ENCODE peak calls at places on chromosomes 4 and X, in nine cellular contexts. Q, I, S, E, O, W, B, P and N are unnamed samples. For H3K27me3, the result is how much of the 10 kb centered on the place peaks cover.

GRCh38 chr4:183408791-183409190 is 35.6 kb upstream of the CDKN2AIP start:
- DNase-seq in Q (peak), I (no peak), S (no peak), E (no peak), O (no peak), W (no peak), B (no peak), P (no peak), N (no peak)

GRCh38 chr4:177214935-177215334 is 94.7 kb upstream of the NEIL3 start:
- DNase-seq in Q (no peak), I (no peak), S (no peak), E (no peak), O (peak), W (no peak), B (no peak), P (no peak), N (no peak)

GRCh38 chr4:123349401-123350190 is 47.0 kb upstream of the SPRY1 start:
- DNase-seq in Q (no peak), I (no peak), S (no peak), E (no peak), O (no peak), W (peak), B (no peak), P (no peak), N (no peak)

GRCh38 chr4:31084806-31085416 is 364.7 kb downstream of the PCDH7 start:
- DNase-seq in Q (no peak), I (no peak), S (no peak), E (no peak), O (no peak), W (no peak), B (peak), P (no peak), N (no peak)

GRCh38 chr4:147480891-147481576 is at the start of gene EDNRA:
- DNase-seq in Q (no peak), I (no peak), S (no peak), E (peak), O (peak), W (peak), B (peak), P (no peak), N (no peak)

GRCh38 chrX:66579219-66579618 is 59.7 kb downstream of the EDA2R start:
- DNase-seq in Q (no peak), I (no peak), S (no peak), E (no peak), O (no peak), W (no peak), B (no peak), P (no peak), N (no peak)

GRCh38 chr4:37879365-37879764 is 11.5 kb upstream of the TBC1D1 start:
- DNase-seq in Q (no peak), I (no peak), S (no peak), E (no peak), O (no peak), W (no peak), B (no peak), P (no peak), N (no peak)

GRCh38 chrX:153381684-153382532 is 19.2 kb downstream of the PNMA6E start:
- DNase-seq in Q (no peak), I (peak), S (no peak), E (no peak), O (peak), W (peak), B (no peak), P (no peak), N (no peak)

GRCh38 chrX:111100191-111100590 is 4.2 kb downstream of the PAK3 start:
- DNase-seq in Q (peak), I (peak), S (peak), E (peak), O (no peak), W (peak), B (no peak), P (no peak), N (no peak)

GRCh38 chrX:2324116-2324515 is 176.7 kb downstream of the DHRSX start:
- DNase-seq in Q (no peak), I (no peak), S (no peak), E (no peak), O (no peak), W (no peak), B (no peak), P (no peak), N (no peak)

GRCh38 chr4:53852343-53852742 is 212.1 kb downstream of the CHIC2 start:
- DNase-seq in Q (no peak), I (no peak), S (no peak), E (no peak), O (no peak), W (peak), B (no peak), P (no peak), N (no peak)

GRCh38 chrX:152915541-152916241 is 17.8 kb downstream of the ZNF185 start:
- DNase-seq in Q (no peak), I (no peak), S (peak), E (peak), O (peak), W (peak), B (no peak), P (no peak), N (no peak)

GRCh38 chr4:3299122-3299521 is 6.3 kb downstream of the RGS12 start:
- DNase-seq in Q (no peak), I (no peak), S (no peak), E (no peak), O (no peak), W (no peak), B (peak), P (no peak), N (no peak)

GRCh38 chr4:25915359-25915716 is 1.3 kb downstream of the SMIM20 start:
- DNase-seq in Q (no peak), I (no peak), S (no peak), E (no peak), O (no peak), W (peak), B (no peak), P (no peak), N (no peak)

GRCh38 chr4:113700602-113701150 is 60.9 kb downstream of the CAMK2D start:
- DNase-seq in Q (no peak), I (peak), S (no peak), E (no peak), O (no peak), W (no peak), B (no peak), P (no peak), N (no peak)

GRCh38 chr4:42151568-42152506 is 618 bp downstream of the BEND4 start:
- DNase-seq in Q (peak), I (peak), S (peak), E (peak), O (peak), W (no peak), B (no peak), P (no peak), N (no peak)

GRCh38 chr4:64967286-64967685 is 558.0 kb upstream of the TECRL start:
- DNase-seq in Q (no peak), I (no peak), S (no peak), E (no peak), O (no peak), W (no peak), B (no peak), P (no peak), N (no peak)

GRCh38 chr4:182067828-182068227 is 175.4 kb upstream of the TENM3 start:
- DNase-seq in Q (no peak), I (no peak), S (no peak), E (no peak), O (no peak), W (no peak), B (no peak), P (no peak), N (no peak)

GRCh38 chrX:143121471-143121870 is 95.7 kb downstream of the SPANXN4 start:
- DNase-seq in Q (no peak), I (no peak), S (no peak), E (no peak), O (no peak), W (no peak), B (no peak), P (no peak), N (no peak)

GRCh38 chr4:108881190-108881589 is 118.3 kb upstream of the ETNPPL start:
- DNase-seq in Q (no peak), I (no peak), S (no peak), E (no peak), O (no peak), W (peak), B (no peak), P (no peak), N (no peak)

GRCh38 chr4:121648518-121648917 is 48.3 kb downstream of the ANXA5 start:
- DNase-seq in Q (no peak), I (no peak), S (no peak), E (no peak), O (no peak), W (peak), B (peak), P (no peak), N (no peak)

GRCh38 chrX:7083468-7084396 is 63.8 kb upstream of the STS start:
- DNase-seq in Q (peak), I (no peak), S (peak), E (no peak), O (peak), W (peak), B (no peak), P (peak), N (peak)

GRCh38 chr4:6892190-6892908 is 17.3 kb upstream of the TBC1D14 start:
- DNase-seq in Q (peak), I (peak), S (no peak), E (no peak), O (no peak), W (peak), B (no peak), P (no peak), N (no peak)

GRCh38 chrX:134642394-134642793 is 15.9 kb downstream of the PLAC1 start:
- DNase-seq in Q (no peak), I (no peak), S (no peak), E (no peak), O (no peak), W (no peak), B (no peak), P (no peak), N (no peak)

GRCh38 chr4:159764343-159764952 is 661.6 kb downstream of the RAPGEF2 start:
- DNase-seq in Q (no peak), I (peak), S (peak), E (peak), O (peak), W (peak), B (no peak), P (no peak), N (no peak)

GRCh38 chr4:105551968-105552746 is at the start of gene ARHGEF38:
- DNase-seq in Q (peak), I (peak), S (peak), E (no peak), O (peak), W (peak), B (no peak), P (no peak), N (no peak)

GRCh38 chr4:188196134-188196735 is 57.0 kb downstream of the TRIML1 start:
- DNase-seq in Q (no peak), I (no peak), S (no peak), E (no peak), O (no peak), W (no peak), B (no peak), P (no peak), N (no peak)

GRCh38 chrX:140229187-140229586 is 263.9 kb upstream of the CXorf66 start:
- DNase-seq in Q (no peak), I (no peak), S (no peak), E (no peak), O (no peak), W (no peak), B (no peak), P (no peak), N (no peak)

GRCh38 chrX:3244203-3244743 is 102.2 kb downstream of the MXRA5 start:
- DNase-seq in Q (no peak), I (no peak), S (no peak), E (no peak), O (no peak), W (peak), B (no peak), P (no peak), N (no peak)

GRCh38 chr4:78569291-78569821 is 17.8 kb downstream of the ANXA3 start:
- DNase-seq in Q (no peak), I (peak), S (no peak), E (no peak), O (peak), W (peak), B (no peak), P (no peak), N (no peak)

GRCh38 chr4:108168672-108169562 is at the start of gene LEF1:
- DNase-seq in Q (peak), I (peak), S (peak), E (peak), O (no peak), W (peak), B (peak), P (peak), N (no peak)

GRCh38 chr4:20203508-20203907 is 48.2 kb upstream of the SLIT2 start:
- DNase-seq in Q (no peak), I (no peak), S (no peak), E (no peak), O (peak), W (peak), B (no peak), P (no peak), N (no peak)

GRCh38 chr4:163556169-163556568 is 61.7 kb downstream of the TMA16 start:
- DNase-seq in Q (no peak), I (no peak), S (no peak), E (no peak), O (no peak), W (no peak), B (no peak), P (no peak), N (no peak)

GRCh38 chr4:20639346-20639745 is 60.9 kb upstream of the PACRGL start:
- DNase-seq in Q (no peak), I (no peak), S (no peak), E (no peak), O (no peak), W (no peak), B (no peak), P (no peak), N (no peak)

GRCh38 chrX:45485682-45486081 is 285.0 kb upstream of the DIPK2B start:
- DNase-seq in Q (no peak), I (no peak), S (no peak), E (no peak), O (no peak), W (no peak), B (no peak), P (no peak), N (no peak)

GRCh38 chr4:94127707-94128328 is 79.8 kb upstream of the SMARCAD1 start:
- DNase-seq in Q (no peak), I (no peak), S (peak), E (no peak), O (no peak), W (peak), B (no peak), P (no peak), N (no peak)

GRCh38 chrX:34467437-34467836 is 189.6 kb downstream of the TMEM47 start:
- DNase-seq in Q (no peak), I (no peak), S (no peak), E (no peak), O (no peak), W (no peak), B (no peak), P (no peak), N (no peak)

GRCh38 chr4:185031611-185032010 is 13.3 kb downstream of the HELT start:
- DNase-seq in Q (no peak), I (no peak), S (no peak), E (no peak), O (no peak), W (no peak), B (no peak), P (no peak), N (no peak)
- H3K27me3 ChIP-seq in Q (under half), I (under half), S (under half), E (under half), O (under half), W (half or more), B (under half), P (under half), N (under half)

GRCh38 chr4:21710212-21710843 is 238.2 kb downstream of the KCNIP4 start:
- DNase-seq in Q (no peak), I (no peak), S (no peak), E (no peak), O (no peak), W (no peak), B (no peak), P (no peak), N (no peak)
- H3K27me3 ChIP-seq in Q (under half), I (under half), S (under half), E (under half), O (under half), W (under half), B (under half), P (under half), N (under half)

GRCh38 chr4:968221-968620 is 5.1 kb downstream of the DGKQ start:
- DNase-seq in Q (no peak), I (no peak), S (no peak), E (no peak), O (no peak), W (no peak), B (no peak), P (no peak), N (no peak)

GRCh38 chr4:965766-966134 is 7.6 kb downstream of the DGKQ start:
- DNase-seq in Q (no peak), I (no peak), S (no peak), E (no peak), O (no peak), W (no peak), B (no peak), P (no peak), N (no peak)

GRCh38 chr4:965048-965765 is 8.2 kb downstream of the DGKQ start:
- DNase-seq in Q (no peak), I (no peak), S (no peak), E (no peak), O (no peak), W (no peak), B (peak), P (no peak), N (no peak)

GRCh38 chr4:967113-968104 is 6.0 kb downstream of the DGKQ start:
- DNase-seq in Q (no peak), I (no peak), S (no peak), E (no peak), O (no peak), W (peak), B (no peak), P (no peak), N (no peak)

DNA sequence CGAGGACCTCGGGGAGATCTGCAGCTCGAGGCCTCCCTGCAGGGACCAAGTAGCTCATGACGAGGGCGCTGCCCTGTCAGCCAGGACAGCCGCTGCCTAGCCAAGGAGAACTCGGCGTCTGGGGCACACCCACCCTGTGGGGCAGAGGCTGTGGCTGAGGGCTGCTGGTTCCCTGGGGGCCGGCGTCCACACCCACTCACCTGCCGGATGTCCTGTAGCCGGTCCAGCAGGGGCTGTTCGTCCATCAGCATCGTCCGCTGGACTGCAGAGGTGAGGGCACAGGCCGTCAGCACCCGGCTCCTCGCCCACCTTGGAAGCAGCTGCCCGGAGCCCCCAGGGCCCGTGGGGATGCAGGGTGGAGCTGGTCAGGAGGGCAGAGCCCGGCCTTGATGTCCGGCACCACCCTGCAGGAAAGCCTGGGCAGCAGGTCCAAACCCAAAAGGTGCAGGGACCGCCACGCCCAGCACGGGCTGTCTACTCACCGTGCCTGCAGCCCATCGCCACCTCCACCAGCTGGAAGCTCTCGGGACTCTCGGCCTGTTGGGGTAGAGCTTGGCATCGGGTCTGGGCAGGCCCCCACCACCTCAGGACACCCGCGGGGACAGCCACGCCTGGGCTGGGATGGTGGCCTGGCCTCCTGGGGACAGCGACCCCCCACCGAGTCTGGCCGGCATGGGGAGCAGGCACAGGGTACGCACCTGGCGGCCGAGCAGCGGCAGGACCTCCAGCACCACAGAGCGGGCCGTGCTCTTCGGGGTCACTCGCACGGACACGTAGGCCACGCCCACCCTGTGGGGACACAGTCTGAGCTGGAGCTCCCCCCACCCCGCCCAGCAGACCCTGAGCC is 6.9 kb downstream of the DGKQ start:
- DNase-seq in Q (no peak), I (no peak), S (no peak), E (no peak), O (no peak), W (no peak), B (no peak), P (no peak), N (no peak)
- H3K27me3 ChIP-seq in Q (under half), I (under half), S (under half), E (under half), O (under half), W (under half), B (under half), P (under half), N (under half)

DNA sequence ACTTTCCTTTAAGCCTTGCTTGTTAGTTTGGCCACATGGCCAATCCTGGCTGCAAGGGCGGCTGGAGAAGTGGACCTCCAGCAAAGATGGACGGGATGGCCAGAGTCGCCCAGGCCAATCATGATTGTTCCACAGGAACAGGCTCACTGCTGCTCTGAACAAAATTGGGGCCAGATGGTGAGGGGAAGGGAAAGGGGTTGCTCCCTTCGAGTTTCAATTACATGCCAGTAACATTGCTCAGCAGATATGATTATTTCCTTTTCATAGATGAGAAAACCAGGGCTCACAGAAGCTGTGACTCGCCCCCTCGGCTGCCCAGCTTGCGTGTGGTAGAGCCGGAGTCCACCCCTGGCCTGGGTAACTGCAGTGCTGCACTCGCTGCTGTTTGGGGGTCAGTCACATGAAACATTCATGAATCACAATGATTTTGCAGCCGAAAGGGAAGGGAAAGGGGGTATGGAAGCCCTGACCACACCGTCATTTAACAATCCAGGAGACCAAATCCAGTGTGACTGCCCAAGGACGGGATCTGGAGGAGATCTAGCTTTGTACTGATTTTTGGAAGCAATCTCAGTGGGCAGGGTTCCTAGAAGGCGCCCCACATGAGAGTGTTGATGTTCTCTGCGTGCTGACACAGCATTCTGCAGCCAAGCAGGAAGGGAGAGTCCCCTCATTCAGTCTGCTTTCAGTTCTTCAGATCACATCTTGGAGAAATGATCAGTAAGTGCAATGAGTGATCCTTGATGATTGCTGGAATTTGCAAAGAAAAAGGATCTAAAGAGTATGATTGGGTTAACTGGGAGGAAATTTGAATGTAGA is 77.3 kb upstream of the MSX1 start:
- DNase-seq in Q (no peak), I (no peak), S (no peak), E (no peak), O (peak), W (peak), B (peak), P (no peak), N (no peak)
- H3K27me3 ChIP-seq in Q (under half), I (under half), S (under half), E (under half), O (under half), W (under half), B (under half), P (under half), N (under half)

DNA sequence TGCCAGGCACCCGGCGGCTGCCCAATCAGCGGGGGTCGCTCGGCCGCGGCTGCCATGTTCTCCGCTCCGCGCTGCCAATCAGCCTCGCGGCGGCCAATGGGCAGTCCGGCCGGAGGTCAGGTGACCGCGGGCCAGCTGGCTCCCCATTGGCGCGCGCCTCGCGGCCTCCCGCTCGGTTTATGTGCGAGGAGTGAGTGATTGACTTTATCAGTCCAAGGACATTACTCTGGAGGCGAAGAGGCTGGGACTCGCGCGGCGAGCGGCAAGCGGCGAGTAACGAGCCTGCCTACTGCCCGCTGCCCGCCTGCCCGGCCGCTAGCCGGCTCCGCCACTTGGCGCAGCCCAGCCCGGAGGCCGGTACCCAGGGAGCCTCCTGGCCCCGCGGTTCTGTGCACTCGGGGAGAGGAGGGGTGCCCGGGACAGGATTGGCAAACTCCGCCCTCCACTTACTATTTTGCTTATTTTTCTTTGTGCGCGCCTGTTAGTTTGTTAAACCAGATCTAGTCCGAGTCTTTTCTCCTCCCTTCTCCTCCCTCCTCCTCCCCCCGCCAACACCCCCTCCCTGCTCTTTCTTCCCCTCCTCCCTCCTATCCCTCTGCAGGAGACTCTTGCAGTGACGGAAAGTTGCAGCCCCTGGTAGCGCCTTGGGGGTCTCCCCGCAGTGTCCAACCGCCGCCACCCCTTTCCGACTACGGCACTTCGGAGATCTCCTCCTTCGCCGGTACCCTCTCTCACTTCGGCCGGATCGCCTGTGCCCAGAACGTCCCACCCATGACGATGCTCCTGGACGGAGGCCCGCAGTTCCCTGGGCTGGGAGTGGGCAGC is at the start of gene ZIC3:
- DNase-seq in Q (peak), I (peak), S (no peak), E (peak), O (peak), W (peak), B (peak), P (no peak), N (no peak)
- H3K27me3 ChIP-seq in Q (half or more), I (under half), S (under half), E (under half), O (under half), W (half or more), B (under half), P (half or more), N (under half)